ENCODE peak calls at places on chromosomes 11 and 22, in five cellular contexts. V is cardiac fibroblast, P is dorsolateral prefrontal cortex, S is OCI-LY7, Z is astrocyte of the cerebellum. R is an unnamed sample.

GRCh38 chr11:75352417-75353206 is 1.2 kb upstream of the ARRB1 start:
- DNase-seq in V (no peak), P (no peak), S (no peak), Z (no peak), R (no peak)

GRCh38 chr11:2807801-2808241 is 77.8 kb downstream of the CDKN1C start:
- DNase-seq in V (no peak), P (peak; percentile 40), S (no peak), Z (no peak), R (no peak)

GRCh38 chr11:7688238-7688826 is 15.0 kb upstream of the CYB5R2 start:
- DNase-seq in V (peak; percentile 58), P (no peak), S (peak; percentile 60), Z (peak; percentile 6), R (peak; percentile 26)

GRCh38 chr11:266676-267439 is 11.3 kb upstream of the NLRP6 start:
- DNase-seq in V (no peak), P (no peak), S (peak; percentile 53), Z (no peak), R (no peak)

GRCh38 chr11:65915821-65916251 is 3.0 kb downstream of the C11orf68 start:
- DNase-seq in V (peak; percentile 99), P (no peak), S (no peak), Z (peak; percentile 84), R (peak; percentile 99)

GRCh38 chr11:43518407-43519165 is 159.9 kb downstream of the TTC17 start:
- DNase-seq in V (peak; percentile 51), P (no peak), S (no peak), Z (no peak), R (peak; percentile 27)

GRCh38 chr11:35235944-35236666 is 97.1 kb downstream of the CD44 start:
- DNase-seq in V (peak; percentile 65), P (no peak), S (no peak), Z (peak; percentile 82), R (peak; percentile 71)

GRCh38 chr11:59560702-59561469 is 49.5 kb downstream of the OR4D9 start:
- DNase-seq in V (peak; percentile 89), P (peak; percentile 68), S (peak; percentile 88), Z (no peak), R (peak; percentile 68)

GRCh38 chr22:25172153-25172552 is 27.5 kb upstream of the CRYBB3 start:
- DNase-seq in V (no peak), P (no peak), S (no peak), Z (no peak), R (no peak)

GRCh38 chr22:40281717-40282116 is 64.6 kb upstream of the ADSL start:
- DNase-seq in V (no peak), P (no peak), S (no peak), Z (no peak), R (no peak)

GRCh38 chr22:35561796-35562526 is 21.3 kb downstream of the RASD2 start:
- DNase-seq in V (peak; percentile 69), P (no peak), S (no peak), Z (no peak), R (peak; percentile 25)

GRCh38 chr22:37046589-37046988 is 5.0 kb upstream of the KCTD17 start:
- DNase-seq in V (no peak), P (no peak), S (no peak), Z (no peak), R (no peak)

GRCh38 chr11:48019230-48019584 is 38.8 kb downstream of the PTPRJ start:
- DNase-seq in V (no peak), P (no peak), S (peak; percentile 70), Z (no peak), R (no peak)

GRCh38 chr22:23147632-23148387 is 2.5 kb downstream of the RAB36 start:
- DNase-seq in V (peak; percentile 67), P (no peak), S (no peak), Z (no peak), R (no peak)

GRCh38 chr22:42905217-42905616 is 48.1 kb upstream of the ARFGAP3 start:
- DNase-seq in V (no peak), P (no peak), S (no peak), Z (no peak), R (no peak)

GRCh38 chr11:59777104-59777503 is 21.9 kb downstream of the STX3 start:
- DNase-seq in V (no peak), P (no peak), S (no peak), Z (no peak), R (no peak)

GRCh38 chr11:112795142-112795815 is 165.9 kb upstream of the NCAM1 start:
- DNase-seq in V (peak; percentile 57), P (no peak), S (peak; percentile 31), Z (no peak), R (peak; percentile 1)

GRCh38 chr11:213111-213510 is 5.6 kb downstream of the RIC8A start:
- DNase-seq in V (no peak), P (no peak), S (no peak), Z (no peak), R (no peak)

GRCh38 chr11:107882095-107882820 is 23.7 kb upstream of the SLC35F2 start:
- DNase-seq in V (no peak), P (no peak), S (no peak), Z (no peak), R (no peak)

GRCh38 chr22:36010090-36010489 is 18.5 kb downstream of the RBFOX2 start:
- DNase-seq in V (no peak), P (no peak), S (no peak), Z (no peak), R (no peak)

GRCh38 chr11:72574046-72574445 is 100.2 kb downstream of the PDE2A start:
- DNase-seq in V (no peak), P (no peak), S (no peak), Z (no peak), R (no peak)

GRCh38 chr22:36220457-36220921 is 18.8 kb downstream of the APOL2 start:
- DNase-seq in V (peak; percentile 62), P (no peak), S (no peak), Z (no peak), R (no peak)

GRCh38 chr11:20443596-20443995 is 56.1 kb downstream of the PRMT3 start:
- DNase-seq in V (peak; percentile 50), P (no peak), S (peak; percentile 25), Z (no peak), R (peak; percentile 42)

GRCh38 chr11:116513894-116514293 is 258.9 kb downstream of the BUD13 start:
- DNase-seq in V (peak; percentile 62), P (no peak), S (no peak), Z (no peak), R (peak; percentile 22)

GRCh38 chr11:68326334-68327215 is 14.2 kb downstream of the LRP5 start:
- DNase-seq in V (no peak), P (no peak), S (no peak), Z (no peak), R (no peak)

GRCh38 chr22:48811885-48812284 is 1015.8 kb downstream of the BRD1 start:
- DNase-seq in V (no peak), P (no peak), S (no peak), Z (no peak), R (no peak)

DNA sequence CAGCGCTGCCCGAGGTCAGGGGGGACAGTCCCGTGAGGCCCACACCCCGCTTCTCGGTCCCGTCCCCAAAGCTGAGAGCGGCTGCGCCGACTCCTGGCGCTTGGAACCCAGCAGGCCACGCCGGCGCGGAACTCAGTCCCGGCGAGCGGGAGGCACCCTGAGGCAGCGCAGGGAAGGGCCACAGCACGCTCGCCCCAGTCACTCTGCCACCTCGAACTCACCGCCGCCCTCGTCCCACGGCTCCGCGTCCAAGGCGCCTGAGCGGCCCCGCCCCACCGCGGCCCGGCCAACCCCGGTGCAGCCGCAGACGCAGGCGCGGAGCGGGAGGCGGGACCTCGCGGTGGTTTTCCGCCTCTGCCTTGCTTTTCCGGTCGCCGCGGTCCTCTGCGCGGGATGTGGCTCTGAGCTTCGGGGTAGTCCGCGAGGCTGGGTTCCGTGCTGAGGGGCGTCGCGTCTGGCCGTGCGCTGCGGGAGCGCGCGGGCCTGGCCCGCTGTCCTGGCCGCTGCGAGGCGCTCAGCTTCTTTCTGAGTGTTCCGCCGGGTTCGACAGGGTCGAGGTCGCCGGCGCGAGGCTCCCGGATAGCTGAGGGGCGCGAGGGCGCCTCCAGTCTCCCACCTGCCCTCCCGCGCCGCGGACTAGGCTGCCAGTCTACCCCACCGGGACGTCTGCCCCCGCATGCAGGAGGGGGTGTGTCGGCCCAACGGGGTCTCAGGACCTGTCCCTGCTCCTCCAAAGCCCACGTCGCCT is at the start of gene CDPF1:
- DNase-seq in V (peak; percentile 73), P (peak; percentile 96), S (peak; percentile 90), Z (peak; percentile 18), R (peak; percentile 80)
- TF ChIP-seq CTCF in V (no peak), P (no peak), S (peak; percentile 30), Z (no peak), R (no peak)

GRCh38 chr11:118662401-118663271 is 16.8 kb downstream of the TREH start:
- DNase-seq in V (no peak), P (no peak), S (no peak), Z (no peak), R (no peak)
- TF ChIP-seq CTCF in V (no peak), P (no peak), S (no peak), Z (no peak), R (no peak)

DNA sequence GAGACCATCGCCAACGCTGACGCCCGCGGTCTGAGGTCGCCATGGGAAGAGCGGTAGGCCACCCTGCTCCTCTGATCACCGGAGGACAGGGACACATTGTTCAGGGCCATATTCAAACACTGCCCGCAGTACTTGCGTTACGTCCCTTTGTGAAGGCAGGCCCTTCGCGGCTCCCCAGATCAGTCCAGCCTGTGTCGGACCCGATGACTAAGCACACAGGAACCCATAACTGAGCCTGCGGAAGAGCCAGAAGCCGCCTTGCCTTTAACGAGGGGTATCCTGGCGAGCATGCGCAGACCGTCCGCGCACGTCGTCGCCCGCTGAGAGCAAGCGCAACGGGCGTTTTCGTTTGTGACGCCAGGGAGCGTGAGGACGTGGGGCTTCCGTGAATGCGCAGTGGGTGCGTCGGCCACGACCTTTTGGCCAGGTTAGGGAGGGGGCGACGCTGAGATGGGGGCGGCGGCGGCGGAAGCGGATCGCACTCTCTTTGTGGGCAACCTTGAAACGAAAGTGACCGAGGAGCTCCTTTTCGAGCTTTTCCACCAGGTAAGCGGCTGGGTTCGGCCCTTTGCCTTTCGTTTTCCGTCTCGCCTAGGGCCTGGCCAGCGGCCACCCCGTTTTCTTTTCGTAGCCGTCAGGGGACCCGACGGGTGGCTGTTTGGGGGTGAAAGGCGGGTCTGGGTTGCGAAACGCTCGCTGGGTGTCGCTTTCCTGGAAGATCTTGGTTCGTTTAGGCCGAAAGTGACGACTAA is at the start of the genes C11orf71 and RBM7:
- DNase-seq in V (peak; percentile 99), P (peak; percentile 95), S (peak; percentile 99), Z (peak; percentile 96), R (peak; percentile 99)
- TF ChIP-seq CTCF in V (no peak), P (no peak), S (peak; percentile 68), Z (no peak), R (peak; percentile 51)

GRCh38 chr11:32183512-32183911 is 92.6 kb downstream of the RCN1 start:
- DNase-seq in V (no peak), P (no peak), S (no peak), Z (no peak), R (no peak)

GRCh38 chr11:32186118-32186517 is 95.2 kb downstream of the RCN1 start:
- DNase-seq in V (no peak), P (no peak), S (no peak), Z (no peak), R (no peak)

GRCh38 chr11:32187106-32187505 is 96.2 kb downstream of the RCN1 start:
- DNase-seq in V (no peak), P (no peak), S (no peak), Z (no peak), R (no peak)

GRCh38 chr11:32184057-32185055 is 93.5 kb downstream of the RCN1 start:
- DNase-seq in V (no peak), P (no peak), S (no peak), Z (no peak), R (no peak)

DNA sequence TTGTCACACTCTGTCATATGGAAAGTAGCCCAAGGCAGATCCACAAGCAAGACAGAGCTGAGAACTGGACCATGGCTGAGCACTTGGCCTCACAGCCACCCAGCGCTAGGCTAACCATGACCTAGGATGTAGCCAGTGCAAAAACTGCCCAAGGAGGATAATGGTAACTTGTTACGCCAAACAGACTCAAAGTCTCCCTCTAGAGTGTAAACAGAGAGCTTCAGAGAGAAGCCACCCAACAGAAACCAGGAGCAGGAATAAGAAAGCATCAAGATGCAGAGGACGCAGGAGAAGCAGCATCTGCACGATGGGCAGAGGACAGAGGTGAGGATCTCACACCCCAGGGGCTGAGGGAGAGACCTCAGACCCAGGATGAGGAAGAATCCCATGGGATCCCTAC is 97.9 kb downstream of the RCN1 start:
- DNase-seq in V (no peak), P (no peak), S (no peak), Z (no peak), R (no peak)
- TF ChIP-seq CTCF in V (no peak), P (no peak), S (no peak), Z (no peak), R (peak; percentile 17)

R was measured in HFFc6.